ENCODE peak calls at places on chromosomes 11 and 22, in six cellular contexts. L is NAMALWA, H is mesenchymal stem cell, G is pancreas, F is WTC11, P is T-helper 1 cell. M is an unnamed sample.

GRCh38 chr11:118911880-118912741 is 13.6 kb downstream of the BCL9L start:
- DNase-seq in H (peak), P (peak), F (peak), G (peak), L (no peak), M (no peak)

GRCh38 chr22:29308791-29309262 is 2.4 kb downstream of the GAS2L1 start:
- DNase-seq in F (no peak), G (no peak), L (no peak), H (peak), P (peak), M (peak)

GRCh38 chr22:31488346-31488883 is 1.2 kb downstream of the EIF4ENIF1 start:
- DNase-seq in G (no peak), H (no peak), P (no peak), F (no peak), L (peak), M (peak)

GRCh38 chr11:123856444-123856843 is 29.0 kb downstream of the TMEM225 start:
- DNase-seq in H (no peak), F (no peak), G (no peak), L (no peak), P (no peak), M (no peak)

GRCh38 chr11:11391796-11392195 is 38.7 kb upstream of the CSNK2A3 start:
- DNase-seq in L (no peak), G (no peak), F (no peak), H (peak), P (no peak), M (no peak)

GRCh38 chr22:42717197-42717967 is 3.3 kb downstream of the A4GALT start:
- DNase-seq in G (no peak), F (peak), L (no peak), P (no peak), H (peak), M (no peak)

GRCh38 chr22:17486313-17486712 is 77.0 kb upstream of the SLC25A18 start:
- DNase-seq in F (no peak), L (no peak), H (no peak), G (peak), P (no peak), M (no peak)

GRCh38 chr11:71485466-71485865 is 32.5 kb downstream of the NADSYN1 start:
- DNase-seq in L (no peak), H (no peak), P (no peak), G (no peak), F (no peak), M (no peak)